ENCODE peak calls at places on chromosomes 2 and 18, in seven cellular contexts. L is K562, C is GM12878, I is HCT116, A is SK-N-SH, P is HepG2, W is H1. B is an unnamed sample.

GRCh38 chr2:234029150-234029733 is 21.3 kb upstream of the SPP2 start:
- DNase-seq in L (no peak), C (no peak), I (no peak), A (no peak), P (no peak), W (no peak), B (no peak)

GRCh38 chr2:181892795-181893435 is 1.4 kb downstream of the ITPRID2 start:
- DNase-seq in L (no peak), C (no peak), I (peak), A (no peak), P (peak), W (no peak), B (no peak)

GRCh38 chr2:27078267-27079194 is at the start of gene EMILIN1:
- DNase-seq in L (no peak), C (no peak), I (no peak), A (peak), P (no peak), W (peak), B (no peak)

GRCh38 chr2:237909801-237910475 is 50.5 kb downstream of the RAMP1 start:
- DNase-seq in L (no peak), C (no peak), I (no peak), A (no peak), P (no peak), W (no peak), B (no peak)

GRCh38 chr18:27746241-27746640 is 430.7 kb downstream of the CDH2 start:
- DNase-seq in L (no peak), C (no peak), I (no peak), A (no peak), P (no peak), W (no peak), B (no peak)

GRCh38 chr2:55136138-55136541 is 85.9 kb upstream of the RTN4 start:
- DNase-seq in L (no peak), C (no peak), I (no peak), A (no peak), P (no peak), W (no peak), B (no peak)

GRCh38 chr2:44836174-44836573 is 105.3 kb upstream of the SIX3 start:
- DNase-seq in L (no peak), C (peak), I (no peak), A (no peak), P (no peak), W (no peak), B (no peak)

GRCh38 chr2:240603081-240603835 is 16.7 kb downstream of the CAPN10 start:
- DNase-seq in L (no peak), C (no peak), I (no peak), A (no peak), P (no peak), W (no peak), B (no peak)

GRCh38 chr2:171956135-171956830 is 34.0 kb downstream of the HAT1 start:
- DNase-seq in L (no peak), C (no peak), I (no peak), A (no peak), P (no peak), W (no peak), B (no peak)

GRCh38 chr2:17076535-17076934 is 410.9 kb upstream of the CYRIA start:
- DNase-seq in L (no peak), C (no peak), I (no peak), A (no peak), P (no peak), W (no peak), B (no peak)

GRCh38 chr2:150548527-150548926 is 61.1 kb upstream of the RND3 start:
- DNase-seq in L (peak), C (no peak), I (peak), A (peak), P (peak), W (no peak), B (no peak)

GRCh38 chr2:197599285-197599965 is 76.0 kb downstream of the RFTN2 start:
- DNase-seq in L (peak), C (no peak), I (peak), A (peak), P (peak), W (no peak), B (no peak)

GRCh38 chr2:60551241-60552095 is 2.0 kb downstream of the BCL11A start:
- DNase-seq in L (no peak), C (no peak), I (no peak), A (peak), P (no peak), W (peak), B (no peak)

GRCh38 chr2:101770672-101771071 is 73.2 kb downstream of the MAP4K4 start:
- DNase-seq in L (peak), C (peak), I (peak), A (peak), P (peak), W (no peak), B (no peak)

GRCh38 chr2:71226391-71226964 is 425 bp downstream of the PAIP2B start:
- DNase-seq in L (no peak), C (no peak), I (no peak), A (peak), P (no peak), W (peak), B (no peak)

GRCh38 chr2:61396005-61396404 is 74.9 kb downstream of the USP34 start:
- DNase-seq in L (no peak), C (no peak), I (no peak), A (no peak), P (peak), W (no peak), B (no peak)

GRCh38 chr18:6406075-6406909 is 8.4 kb downstream of the L3MBTL4 start:
- DNase-seq in L (no peak), C (no peak), I (no peak), A (no peak), P (peak), W (no peak), B (no peak)

GRCh38 chr2:234858790-234859329 is 93.0 kb upstream of the SH3BP4 start:
- DNase-seq in L (no peak), C (no peak), I (no peak), A (no peak), P (no peak), W (no peak), B (no peak)

GRCh38 chr2:184154438-184154837 is 443.9 kb upstream of the ZNF804A start:
- DNase-seq in L (no peak), C (no peak), I (no peak), A (no peak), P (no peak), W (no peak), B (no peak)

GRCh38 chr2:70233892-70234291 is 14.5 kb downstream of the TIA1 start:
- DNase-seq in L (no peak), C (no peak), I (no peak), A (peak), P (no peak), W (no peak), B (no peak)

GRCh38 chr18:8763611-8764010 is 58.3 kb downstream of the MTCL1 start:
- DNase-seq in L (no peak), C (no peak), I (no peak), A (no peak), P (no peak), W (no peak), B (no peak)

GRCh38 chr2:166180951-166181812 is 53.4 kb upstream of the SCN1A start:
- DNase-seq in L (peak), C (no peak), I (peak), A (peak), P (peak), W (peak), B (peak)

GRCh38 chr2:64362562-64363026 is 91.4 kb upstream of the LGALSL start:
- DNase-seq in L (no peak), C (no peak), I (peak), A (no peak), P (no peak), W (no peak), B (no peak)

GRCh38 chr2:174153757-174154680 is 94.3 kb downstream of the OLA1 start:
- DNase-seq in L (no peak), C (no peak), I (no peak), A (no peak), P (no peak), W (no peak), B (no peak)

GRCh38 chr18:54127759-54128378 is 96.6 kb downstream of the MBD2 start:
- DNase-seq in L (peak), C (no peak), I (peak), A (peak), P (peak), W (peak), B (no peak)

GRCh38 chr2:95063401-95063958 is 38.0 kb downstream of the MAL start:
- DNase-seq in L (no peak), C (no peak), I (no peak), A (no peak), P (no peak), W (no peak), B (no peak)

GRCh38 chr2:44548221-44549098 is 186.7 kb downstream of the CAMKMT start:
- DNase-seq in L (no peak), C (no peak), I (no peak), A (no peak), P (no peak), W (no peak), B (no peak)

GRCh38 chr2:11904029-11904428 is 157.6 kb downstream of the LPIN1 start:
- DNase-seq in L (peak), C (no peak), I (no peak), A (no peak), P (no peak), W (no peak), B (no peak)

GRCh38 chr2:98454073-98454472 is 9.4 kb downstream of the INPP4A start:
- DNase-seq in L (no peak), C (no peak), I (no peak), A (no peak), P (no peak), W (no peak), B (no peak)

GRCh38 chr18:44969214-44969842 is 288.6 kb downstream of the SETBP1 start:
- DNase-seq in L (no peak), C (no peak), I (no peak), A (no peak), P (no peak), W (no peak), B (no peak)

GRCh38 chr18:24584205-24584604 is 123.8 kb downstream of the HRH4 start:
- DNase-seq in L (no peak), C (no peak), I (no peak), A (no peak), P (no peak), W (no peak), B (no peak)

GRCh38 chr18:24112874-24113615 is 25.8 kb upstream of the CABYR start:
- DNase-seq in L (no peak), C (no peak), I (peak), A (no peak), P (peak), W (no peak), B (no peak)

GRCh38 chr2:65464604-65465003 is 32.2 kb upstream of the SPRED2 start:
- DNase-seq in L (no peak), C (no peak), I (no peak), A (peak), P (no peak), W (no peak), B (no peak)

GRCh38 chr2:118989481-118989880 is 47.5 kb downstream of the MARCO start:
- DNase-seq in L (no peak), C (no peak), I (no peak), A (no peak), P (no peak), W (peak), B (no peak)

GRCh38 chr18:9742588-9743131 is 34.6 kb downstream of the RAB31 start:
- DNase-seq in L (no peak), C (no peak), I (no peak), A (no peak), P (no peak), W (no peak), B (no peak)

GRCh38 chr2:197502201-197502600 is 2.0 kb downstream of the HSPE1 start:
- DNase-seq in L (no peak), C (no peak), I (no peak), A (no peak), P (no peak), W (no peak), B (no peak)

GRCh38 chr2:240023792-240024191 is 1.4 kb downstream of the NDUFA10 start:
- DNase-seq in L (peak), C (no peak), I (no peak), A (no peak), P (no peak), W (no peak), B (no peak)

GRCh38 chr2:239012228-239012627 is 164.3 kb downstream of the TWIST2 start:
- DNase-seq in L (no peak), C (no peak), I (no peak), A (no peak), P (no peak), W (no peak), B (no peak)

GRCh38 chr2:88136817-88137216 is 9.0 kb upstream of the FABP1 start:
- DNase-seq in L (no peak), C (no peak), I (no peak), A (no peak), P (peak), W (no peak), B (no peak)

GRCh38 chr2:196183528-196184231 is 12.3 kb upstream of the STK17B start:
- DNase-seq in L (no peak), C (no peak), I (no peak), A (no peak), P (no peak), W (no peak), B (no peak)

GRCh38 chr2:196182439-196183171 is 11.2 kb upstream of the STK17B start:
- DNase-seq in L (no peak), C (peak), I (no peak), A (no peak), P (no peak), W (no peak), B (no peak)

GRCh38 chr2:196183172-196183473 is 11.7 kb upstream of the STK17B start:
- DNase-seq in L (no peak), C (no peak), I (no peak), A (no peak), P (no peak), W (no peak), B (no peak)

GRCh38 chr2:196186266-196186980 is 15.0 kb upstream of the STK17B start:
- DNase-seq in L (no peak), C (no peak), I (no peak), A (no peak), P (no peak), W (no peak), B (no peak)

DNA sequence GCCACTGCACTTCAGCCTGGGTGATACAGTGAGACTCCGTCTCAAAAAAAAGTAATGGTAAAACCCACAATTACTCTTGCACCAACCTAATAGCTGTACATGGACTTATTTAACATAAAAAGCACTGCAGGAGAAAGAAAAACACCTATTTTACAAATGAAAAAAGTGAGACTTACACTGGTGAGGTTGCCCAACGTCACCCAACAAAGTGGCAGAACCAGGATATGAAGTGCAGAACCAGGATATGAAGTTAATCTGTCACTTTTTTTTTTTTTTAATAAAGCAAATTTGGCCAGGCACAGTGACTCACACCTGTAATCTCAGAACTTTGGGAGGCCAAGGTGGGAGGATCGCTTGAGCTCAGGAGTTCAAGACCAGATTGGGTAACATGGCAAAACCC is 13.5 kb upstream of the STK17B start:
- DNase-seq in L (no peak), C (no peak), I (no peak), A (no peak), P (no peak), W (no peak), B (no peak)
- H3K27ac ChIP-seq in L (no peak), C (no peak), I (no peak), A (no peak), P (no peak), W (no peak), B (no peak)

GRCh38 chr2:33291278-33292013 is 185.0 kb upstream of the RASGRP3 start:
- DNase-seq in L (no peak), C (no peak), I (no peak), A (no peak), P (peak), W (no peak), B (peak)
- TF ChIP-seq SIN3A in L (no peak), C (no peak), I (no peak), A (no peak), P (no peak), W (no peak), B (no peak)

DNA sequence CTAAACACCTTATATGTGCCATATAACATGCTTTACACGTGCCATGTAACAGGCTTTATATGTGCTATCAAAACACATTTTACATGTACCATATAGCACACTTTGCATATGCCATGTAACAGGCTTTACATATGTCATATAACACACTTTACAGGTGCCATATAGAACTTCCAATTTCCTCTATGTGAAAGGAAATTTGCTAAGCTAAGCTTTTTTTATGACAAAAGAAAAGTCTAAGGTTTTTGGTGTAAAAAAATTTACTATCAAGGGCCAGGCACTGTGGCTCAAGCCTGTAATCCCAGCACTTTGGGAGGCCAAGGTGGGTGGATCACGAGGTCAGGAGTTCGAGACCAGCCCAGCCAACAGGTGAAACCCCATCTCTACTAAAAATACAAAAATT is 136.5 kb downstream of the AKAIN1 start:
- DNase-seq in L (no peak), C (no peak), I (no peak), A (no peak), P (no peak), W (no peak), B (no peak)
- H3K27ac ChIP-seq in L (no peak), C (no peak), I (no peak), A (no peak), P (no peak), W (no peak), B (no peak)

GRCh38 chr2:133421516-133422324 is 146.5 kb downstream of the NCKAP5 start:
- DNase-seq in L (no peak), C (peak), I (no peak), A (peak), P (peak), W (no peak), B (no peak)
- TF ChIP-seq SIN3A in L (no peak), C (no peak), I (no peak), A (no peak), P (no peak), W (no peak), B (no peak)

DNA sequence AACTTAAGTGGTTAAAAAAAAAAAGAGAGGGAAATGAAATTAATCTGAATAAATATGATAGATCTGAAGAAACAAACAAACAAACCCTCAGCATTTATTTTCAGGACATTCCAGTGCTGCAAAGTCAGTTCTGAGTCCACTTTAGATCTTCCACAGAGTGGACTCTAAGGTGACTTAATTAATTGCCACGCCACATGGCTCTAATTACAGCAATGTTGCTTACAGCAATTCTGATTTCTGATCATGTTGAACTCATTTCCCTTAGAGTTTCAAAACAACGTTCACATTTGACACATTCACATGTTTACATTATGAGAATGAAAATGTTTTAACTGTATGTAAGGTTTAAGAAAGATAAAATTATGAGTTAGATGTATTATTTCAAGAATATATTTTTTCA is 38.6 kb upstream of the RASGRP3 start:
- DNase-seq in L (no peak), C (no peak), I (no peak), A (no peak), P (no peak), W (no peak), B (no peak)
- H3K27ac ChIP-seq in L (peak), C (no peak), I (no peak), A (peak), P (no peak), W (no peak), B (no peak)

DNA sequence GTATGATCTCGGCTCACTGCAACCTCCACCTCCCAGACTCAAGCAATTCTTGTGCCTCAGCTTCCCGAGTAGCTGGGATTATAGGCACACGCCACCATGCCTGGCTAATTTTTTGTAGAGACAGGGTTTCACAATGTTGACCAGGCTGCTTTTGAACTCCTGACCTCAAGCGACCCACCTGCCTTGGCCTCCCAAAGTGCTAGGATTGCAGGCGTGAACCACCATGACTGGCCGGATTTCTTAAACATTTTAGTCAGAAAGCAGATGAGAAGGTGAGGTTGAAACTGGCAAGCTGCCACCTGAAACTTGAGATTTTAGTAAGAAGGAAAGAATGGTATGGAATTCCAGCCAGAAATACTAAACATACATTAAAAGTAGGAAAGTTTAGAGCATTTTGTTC is 31.9 kb downstream of the KLHL23 start:
- DNase-seq in L (no peak), C (no peak), I (no peak), A (no peak), P (peak), W (no peak), B (no peak)
- TF ChIP-seq SIN3A in L (no peak), C (no peak), I (no peak), A (no peak), P (no peak), W (no peak), B (no peak)

GRCh38 chr18:58316943-58317342 is 272.9 kb downstream of the NEDD4L start:
- DNase-seq in L (no peak), C (no peak), I (no peak), A (no peak), P (no peak), W (no peak), B (no peak)
- H3K27ac ChIP-seq in L (no peak), C (no peak), I (no peak), A (no peak), P (peak), W (no peak), B (no peak)

DNA sequence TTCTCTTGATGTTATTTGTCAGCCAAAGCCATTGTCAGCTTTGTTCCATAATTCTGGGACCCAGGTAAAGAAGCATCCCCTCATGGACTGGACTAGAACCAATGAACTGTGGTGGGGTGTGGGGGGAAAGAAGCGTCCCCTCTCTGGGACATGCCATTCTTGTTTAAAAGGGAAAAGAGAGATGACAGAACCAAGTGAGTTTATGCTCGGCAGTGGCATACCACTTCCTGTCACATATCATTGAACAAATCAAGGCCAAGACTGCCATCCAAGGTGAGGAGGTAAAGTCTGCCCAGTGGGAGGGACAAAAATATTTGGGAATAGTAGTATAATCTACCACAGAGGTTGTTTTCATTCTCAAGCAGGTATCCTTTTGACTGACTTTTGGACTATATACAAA is 4.7 kb upstream of the GLS start:
- DNase-seq in L (no peak), C (no peak), I (no peak), A (no peak), P (no peak), W (no peak), B (no peak)
- TF ChIP-seq SIN3A in L (no peak), C (no peak), I (no peak), A (no peak), P (no peak), W (no peak), B (no peak)